ENCODE peak calls at places on chromosomes 12 and 14, in eight cellular contexts. One of them, this sample, is unnamed.

GRCh38 chr12:101599771-101600486 is 5.2 kb downstream of the MYBPC1 start:
- DNase-seq in neural progenitor cell: no peak
- DNase-seq in Panc1: no peak
- DNase-seq in heart left ventricle: no peak
- DNase-seq in tibial nerve: no peak
- DNase-seq in heart right ventricle: no peak
- DNase-seq in ascending aorta: no peak
- DNase-seq in lower lobe of right lung: no peak
- DNase-seq in this sample: no peak

GRCh38 chr14:96167224-96168148 is 37.2 kb upstream of the BDKRB2 start:
- DNase-seq in neural progenitor cell: no peak
- DNase-seq in Panc1: no peak
- DNase-seq in heart left ventricle: no peak
- DNase-seq in tibial nerve: no peak
- DNase-seq in heart right ventricle: no peak
- DNase-seq in ascending aorta: no peak
- DNase-seq in lower lobe of right lung: no peak
- DNase-seq in this sample: no peak

GRCh38 chr12:95440401-95440800 is 33.6 kb upstream of the METAP2 start:
- DNase-seq in neural progenitor cell: no peak
- DNase-seq in Panc1: no peak
- DNase-seq in heart left ventricle: no peak
- DNase-seq in tibial nerve: no peak
- DNase-seq in heart right ventricle: no peak
- DNase-seq in ascending aorta: no peak
- DNase-seq in lower lobe of right lung: no peak
- DNase-seq in this sample: no peak

GRCh38 chr12:104953323-104953722 is 4.8 kb downstream of the SLC41A2 start:
- DNase-seq in neural progenitor cell: no peak
- DNase-seq in Panc1: no peak
- DNase-seq in heart left ventricle: no peak
- DNase-seq in tibial nerve: no peak
- DNase-seq in heart right ventricle: no peak
- DNase-seq in ascending aorta: no peak
- DNase-seq in lower lobe of right lung: no peak
- DNase-seq in this sample: no peak

GRCh38 chr14:79587194-79587593 is 624.1 kb downstream of the DIO2 start:
- DNase-seq in neural progenitor cell: no peak
- DNase-seq in Panc1: no peak
- DNase-seq in heart left ventricle: no peak
- DNase-seq in tibial nerve: no peak
- DNase-seq in heart right ventricle: no peak
- DNase-seq in ascending aorta: no peak
- DNase-seq in lower lobe of right lung: no peak
- DNase-seq in this sample: no peak

GRCh38 chr12:10718279-10718821 is 4.8 kb downstream of the YBX3 start:
- DNase-seq in neural progenitor cell: peak; percentile 47
- DNase-seq in Panc1: no peak
- DNase-seq in heart left ventricle: no peak
- DNase-seq in tibial nerve: no peak
- DNase-seq in heart right ventricle: no peak
- DNase-seq in ascending aorta: no peak
- DNase-seq in lower lobe of right lung: no peak
- DNase-seq in this sample: no peak

GRCh38 chr14:56657604-56658003 is 78.0 kb downstream of the TMEM260 start:
- DNase-seq in neural progenitor cell: no peak
- DNase-seq in Panc1: no peak
- DNase-seq in heart left ventricle: no peak
- DNase-seq in tibial nerve: no peak
- DNase-seq in heart right ventricle: no peak
- DNase-seq in ascending aorta: no peak
- DNase-seq in lower lobe of right lung: no peak
- DNase-seq in this sample: no peak

GRCh38 chr14:25833341-25834121 is 764.3 kb downstream of the NOVA1 start:
- DNase-seq in neural progenitor cell: peak; percentile 80
- DNase-seq in Panc1: no peak
- DNase-seq in heart left ventricle: peak; percentile 20
- DNase-seq in tibial nerve: no peak
- DNase-seq in heart right ventricle: no peak
- DNase-seq in ascending aorta: no peak
- DNase-seq in lower lobe of right lung: no peak
- DNase-seq in this sample: no peak

GRCh38 chr12:99097170-99097569 is 452.1 kb downstream of the APAF1 start:
- DNase-seq in neural progenitor cell: no peak
- DNase-seq in Panc1: no peak
- DNase-seq in heart left ventricle: no peak
- DNase-seq in tibial nerve: no peak
- DNase-seq in heart right ventricle: no peak
- DNase-seq in ascending aorta: no peak
- DNase-seq in lower lobe of right lung: no peak
- DNase-seq in this sample: no peak

GRCh38 chr12:47988073-47989022 is 15.9 kb downstream of the COL2A1 start:
- DNase-seq in neural progenitor cell: peak; percentile 93
- DNase-seq in Panc1: no peak
- DNase-seq in heart left ventricle: no peak
- DNase-seq in tibial nerve: no peak
- DNase-seq in heart right ventricle: no peak
- DNase-seq in ascending aorta: no peak
- DNase-seq in lower lobe of right lung: no peak
- DNase-seq in this sample: no peak

GRCh38 chr14:103205541-103205906 is 82.3 kb downstream of the TNFAIP2 start:
- DNase-seq in neural progenitor cell: no peak
- DNase-seq in Panc1: no peak
- DNase-seq in heart left ventricle: no peak
- DNase-seq in tibial nerve: no peak
- DNase-seq in heart right ventricle: no peak
- DNase-seq in ascending aorta: no peak
- DNase-seq in lower lobe of right lung: no peak
- DNase-seq in this sample: no peak

GRCh38 chr12:40622246-40622838 is 69.9 kb upstream of the CNTN1 start:
- DNase-seq in neural progenitor cell: peak; percentile 69
- DNase-seq in Panc1: peak; percentile 22
- DNase-seq in heart left ventricle: no peak
- DNase-seq in tibial nerve: peak; percentile 69
- DNase-seq in heart right ventricle: peak; percentile 16
- DNase-seq in ascending aorta: no peak
- DNase-seq in lower lobe of right lung: peak; percentile 48
- DNase-seq in this sample: peak; percentile 41

GRCh38 chr12:132204064-132204821 is 60.0 kb downstream of the NOC4L start:
- DNase-seq in neural progenitor cell: no peak
- DNase-seq in Panc1: no peak
- DNase-seq in heart left ventricle: no peak
- DNase-seq in tibial nerve: no peak
- DNase-seq in heart right ventricle: no peak
- DNase-seq in ascending aorta: no peak
- DNase-seq in lower lobe of right lung: no peak
- DNase-seq in this sample: no peak

GRCh38 chr12:132207083-132207775 is 63.0 kb downstream of the NOC4L start:
- DNase-seq in neural progenitor cell: no peak
- DNase-seq in Panc1: no peak
- DNase-seq in heart left ventricle: no peak
- DNase-seq in tibial nerve: no peak
- DNase-seq in heart right ventricle: no peak
- DNase-seq in ascending aorta: no peak
- DNase-seq in lower lobe of right lung: no peak
- DNase-seq in this sample: no peak

GRCh38 chr12:132206093-132206434 is 61.8 kb downstream of the NOC4L start:
- DNase-seq in neural progenitor cell: no peak
- DNase-seq in Panc1: no peak
- DNase-seq in heart left ventricle: no peak
- DNase-seq in tibial nerve: no peak
- DNase-seq in heart right ventricle: no peak
- DNase-seq in ascending aorta: no peak
- DNase-seq in lower lobe of right lung: no peak
- DNase-seq in this sample: no peak

GRCh38 chr12:132204822-132205270 is 60.6 kb downstream of the NOC4L start:
- DNase-seq in neural progenitor cell: no peak
- DNase-seq in Panc1: no peak
- DNase-seq in heart left ventricle: no peak
- DNase-seq in tibial nerve: no peak
- DNase-seq in heart right ventricle: no peak
- DNase-seq in ascending aorta: no peak
- DNase-seq in lower lobe of right lung: no peak
- DNase-seq in this sample: no peak

GRCh38 chr12:132205271-132206092 is 61.2 kb downstream of the NOC4L start:
- DNase-seq in neural progenitor cell: peak; percentile 56
- DNase-seq in Panc1: no peak
- DNase-seq in heart left ventricle: no peak
- DNase-seq in tibial nerve: no peak
- DNase-seq in heart right ventricle: no peak
- DNase-seq in ascending aorta: no peak
- DNase-seq in lower lobe of right lung: no peak
- DNase-seq in this sample: no peak
- H3K27me3 ChIP-seq in neural progenitor cell: peaks cover 100% of the 10 kb centered on the region
- H3K27me3 ChIP-seq in Panc1: no peaks in the 10 kb centered on the region
- H3K27me3 ChIP-seq in heart left ventricle: peaks cover 30% of the 10 kb centered on the region
- H3K27me3 ChIP-seq in tibial nerve: peaks cover 64% of the 10 kb centered on the region
- H3K27me3 ChIP-seq in heart right ventricle: peaks cover 61% of the 10 kb centered on the region
- H3K27me3 ChIP-seq in ascending aorta: no peaks in the 10 kb centered on the region
- H3K27me3 ChIP-seq in lower lobe of right lung: peaks cover 59% of the 10 kb centered on the region
- H3K27me3 ChIP-seq in this sample: peaks cover 10% of the 10 kb centered on the region

GRCh38 chr12:116194935-116195431 is 82.5 kb downstream of the MED13L start:
- DNase-seq in neural progenitor cell: no peak
- DNase-seq in Panc1: no peak
- DNase-seq in heart left ventricle: no peak
- DNase-seq in tibial nerve: no peak
- DNase-seq in heart right ventricle: no peak
- DNase-seq in ascending aorta: no peak
- DNase-seq in lower lobe of right lung: no peak
- DNase-seq in this sample: no peak

GRCh38 chr12:116199160-116199559 is 78.3 kb downstream of the MED13L start:
- DNase-seq in neural progenitor cell: no peak
- DNase-seq in Panc1: no peak
- DNase-seq in heart left ventricle: no peak
- DNase-seq in tibial nerve: no peak
- DNase-seq in heart right ventricle: no peak
- DNase-seq in ascending aorta: no peak
- DNase-seq in lower lobe of right lung: no peak
- DNase-seq in this sample: no peak

GRCh38 chr12:116200812-116201211 is 76.7 kb downstream of the MED13L start:
- DNase-seq in neural progenitor cell: no peak
- DNase-seq in Panc1: no peak
- DNase-seq in heart left ventricle: no peak
- DNase-seq in tibial nerve: no peak
- DNase-seq in heart right ventricle: no peak
- DNase-seq in ascending aorta: no peak
- DNase-seq in lower lobe of right lung: no peak
- DNase-seq in this sample: no peak

GRCh38 chr12:116196752-116197718 is 80.5 kb downstream of the MED13L start:
- DNase-seq in neural progenitor cell: no peak
- DNase-seq in Panc1: no peak
- DNase-seq in heart left ventricle: no peak
- DNase-seq in tibial nerve: no peak
- DNase-seq in heart right ventricle: no peak
- DNase-seq in ascending aorta: no peak
- DNase-seq in lower lobe of right lung: no peak
- DNase-seq in this sample: no peak

DNA sequence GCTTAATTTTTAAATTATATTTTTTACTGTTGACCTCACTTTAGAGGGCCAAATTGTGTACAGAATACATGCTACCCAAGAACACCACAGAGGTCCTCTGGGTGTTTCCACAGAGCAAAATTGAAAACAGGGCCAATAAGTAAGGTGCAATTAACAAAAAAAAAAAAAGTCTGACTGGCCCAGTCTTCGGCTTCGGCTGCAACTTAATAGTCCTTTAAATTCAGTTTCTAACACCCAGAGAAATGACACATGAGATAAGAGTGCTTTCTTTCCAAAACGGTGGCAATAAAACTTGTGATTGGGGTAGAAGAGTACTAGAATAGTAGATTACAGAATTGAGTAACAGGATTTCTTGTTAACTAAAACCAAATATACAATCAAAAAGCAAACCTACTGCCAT is 81.3 kb downstream of the MED13L start:
- DNase-seq in neural progenitor cell: no peak
- DNase-seq in Panc1: no peak
- DNase-seq in heart left ventricle: no peak
- DNase-seq in tibial nerve: no peak
- DNase-seq in heart right ventricle: no peak
- DNase-seq in ascending aorta: no peak
- DNase-seq in lower lobe of right lung: no peak
- DNase-seq in this sample: no peak
- H3K4me1 ChIP-seq in neural progenitor cell: no peaks in the 10 kb centered on the region
- H3K4me1 ChIP-seq in Panc1: peaks cover 38% of the 10 kb centered on the region
- H3K4me1 ChIP-seq in heart left ventricle: peaks cover 55% of the 10 kb centered on the region
- H3K4me1 ChIP-seq in tibial nerve: peaks cover 42% of the 10 kb centered on the region
- H3K4me1 ChIP-seq in heart right ventricle: peaks cover 25% of the 10 kb centered on the region
- H3K4me1 ChIP-seq in ascending aorta: peaks cover 31% of the 10 kb centered on the region
- H3K4me1 ChIP-seq in lower lobe of right lung: peaks cover 69% of the 10 kb centered on the region
- H3K4me1 ChIP-seq in this sample: peaks cover 1% of the 10 kb centered on the region

DNA sequence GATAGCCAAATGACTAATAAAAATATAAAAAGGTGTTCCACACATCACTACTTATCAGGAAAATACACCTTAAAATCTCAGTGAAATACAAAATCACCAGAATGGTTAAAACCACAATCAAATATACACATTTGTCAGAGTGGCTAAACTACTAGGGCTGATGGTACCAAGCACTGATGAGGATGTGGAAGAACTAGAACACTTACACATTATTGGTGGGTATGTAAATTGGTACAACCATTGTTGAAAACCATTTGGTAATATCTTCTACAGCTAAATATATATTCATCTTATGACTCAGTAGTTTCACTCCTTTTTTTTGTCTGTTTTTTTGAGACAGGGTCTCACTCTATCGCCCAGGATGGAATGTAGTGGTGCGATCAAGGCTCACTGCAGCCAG is 48.5 kb upstream of the TTC7B start:
- DNase-seq in neural progenitor cell: no peak
- DNase-seq in Panc1: no peak
- DNase-seq in heart left ventricle: no peak
- DNase-seq in tibial nerve: no peak
- DNase-seq in heart right ventricle: no peak
- DNase-seq in ascending aorta: no peak
- DNase-seq in lower lobe of right lung: no peak
- DNase-seq in this sample: no peak
- H3K27ac ChIP-seq in neural progenitor cell: no peak overlapping the region
- H3K27ac ChIP-seq in Panc1: no peak overlapping the region
- H3K27ac ChIP-seq in heart left ventricle: no peak overlapping the region
- H3K27ac ChIP-seq in tibial nerve: no peak overlapping the region
- H3K27ac ChIP-seq in heart right ventricle: no peak overlapping the region
- H3K27ac ChIP-seq in ascending aorta: no peak overlapping the region
- H3K27ac ChIP-seq in lower lobe of right lung: no peak overlapping the region
- H3K27ac ChIP-seq in this sample: no peak overlapping the region

DNA sequence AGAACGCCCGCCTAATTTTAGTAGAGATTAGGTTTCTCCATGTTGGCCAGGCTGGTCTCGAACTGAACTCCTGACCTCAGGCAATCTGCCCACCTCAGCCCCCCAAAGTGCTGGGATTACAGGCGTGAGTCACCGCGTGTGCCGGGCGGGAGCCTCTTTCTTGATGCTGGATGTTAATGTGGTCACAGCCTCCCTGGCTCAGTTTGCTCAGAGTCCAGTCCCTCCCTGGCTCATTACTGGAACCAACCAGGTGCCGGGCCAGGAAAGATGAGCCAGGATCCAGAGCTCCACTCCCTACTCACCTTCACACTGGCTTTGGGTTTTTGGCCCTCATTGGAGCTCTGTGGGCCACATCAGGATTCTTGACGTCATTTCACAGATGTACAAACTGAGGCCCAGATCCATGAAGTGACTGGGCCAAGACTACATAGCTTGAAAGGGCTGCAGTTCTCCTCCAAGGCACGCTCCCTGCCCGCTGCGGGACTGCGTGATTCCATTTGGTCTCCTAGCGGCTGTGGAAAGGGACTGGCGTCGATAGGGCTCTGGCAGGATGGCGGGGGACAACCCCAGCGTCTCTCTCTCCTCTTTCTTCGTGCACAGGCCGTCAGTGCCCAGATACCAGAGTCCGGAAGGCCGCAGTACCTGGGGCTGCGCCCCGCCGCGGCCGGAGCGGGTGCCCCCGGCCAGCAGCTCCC is 5.1 kb upstream of the SHMT2 start:
- DNase-seq in neural progenitor cell: no peak
- DNase-seq in Panc1: no peak
- DNase-seq in heart left ventricle: no peak
- DNase-seq in tibial nerve: no peak
- DNase-seq in heart right ventricle: no peak
- DNase-seq in ascending aorta: no peak
- DNase-seq in lower lobe of right lung: no peak
- DNase-seq in this sample: no peak
- H3K27me3 ChIP-seq in neural progenitor cell: peaks cover 99% of the 10 kb centered on the region
- H3K27me3 ChIP-seq in Panc1: no peaks in the 10 kb centered on the region
- H3K27me3 ChIP-seq in heart left ventricle: peaks cover 40% of the 10 kb centered on the region
- H3K27me3 ChIP-seq in tibial nerve: peaks cover 86% of the 10 kb centered on the region
- H3K27me3 ChIP-seq in heart right ventricle: peaks cover 78% of the 10 kb centered on the region
- H3K27me3 ChIP-seq in ascending aorta: peaks cover 9% of the 10 kb centered on the region
- H3K27me3 ChIP-seq in lower lobe of right lung: peaks cover 80% of the 10 kb centered on the region
- H3K27me3 ChIP-seq in this sample: peaks cover 69% of the 10 kb centered on the region